ENCODE peak calls at places on chromosomes 3 and 15, in five cellular contexts. One of them, this sample, is unnamed.
A peak's percentile ranks its signal among the peaks of the same experiment; 100 is the strongest.

GRCh38 chr15:81015595-81016252 is 15.0 kb downstream of the TLNRD1 start:
- DNase-seq in breast epithelium: no peak
- DNase-seq in body of pancreas: no peak
- DNase-seq in uterus: no peak
- DNase-seq in brain microvascular endothelial cell: no peak
- DNase-seq in this sample: no peak

GRCh38 chr15:45161666-45162065 is 26.1 kb downstream of the SHF start:
- DNase-seq in uterus: no peak
- DNase-seq in body of pancreas: no peak
- DNase-seq in breast epithelium: no peak
- DNase-seq in brain microvascular endothelial cell: no peak
- DNase-seq in this sample: no peak

GRCh38 chr15:93467327-93467726 is 378.3 kb upstream of the RGMA start:
- DNase-seq in breast epithelium: no peak
- DNase-seq in body of pancreas: no peak
- DNase-seq in brain microvascular endothelial cell: no peak
- DNase-seq in uterus: peak; percentile 79
- DNase-seq in this sample: no peak

GRCh38 chr3:177824190-177824786 is 627.0 kb upstream of the TBL1XR1 start:
- DNase-seq in uterus: peak; percentile 79
- DNase-seq in brain microvascular endothelial cell: no peak
- DNase-seq in body of pancreas: peak; percentile 25
- DNase-seq in breast epithelium: no peak
- DNase-seq in this sample: peak; percentile 67

GRCh38 chr3:138173769-138174420 is 826 bp downstream of the DBR1 start:
- DNase-seq in breast epithelium: no peak
- DNase-seq in brain microvascular endothelial cell: no peak
- DNase-seq in body of pancreas: no peak
- DNase-seq in uterus: no peak
- DNase-seq in this sample: no peak

GRCh38 chr3:23810342-23811116 is 4.8 kb downstream of the UBE2E1 start:
- DNase-seq in body of pancreas: peak; percentile 52
- DNase-seq in uterus: peak; percentile 52
- DNase-seq in breast epithelium: peak; percentile 61
- DNase-seq in brain microvascular endothelial cell: no peak
- DNase-seq in this sample: peak; percentile 75

GRCh38 chr3:158330820-158331219 is 220.9 kb downstream of the RSRC1 start:
- DNase-seq in body of pancreas: no peak
- DNase-seq in brain microvascular endothelial cell: peak; percentile 24
- DNase-seq in uterus: no peak
- DNase-seq in breast epithelium: no peak
- DNase-seq in this sample: no peak

GRCh38 chr15:91970142-91970541 is 116.6 kb downstream of the SLCO3A1 start:
- DNase-seq in breast epithelium: no peak
- DNase-seq in body of pancreas: no peak
- DNase-seq in uterus: peak; percentile 65
- DNase-seq in brain microvascular endothelial cell: no peak
- DNase-seq in this sample: no peak

GRCh38 chr3:50192689-50193141 is 1.3 kb downstream of the GNAT1 start:
- DNase-seq in body of pancreas: peak; percentile 84
- DNase-seq in uterus: peak; percentile 72
- DNase-seq in brain microvascular endothelial cell: peak; percentile 48
- DNase-seq in breast epithelium: peak; percentile 79
- DNase-seq in this sample: peak; percentile 90

GRCh38 chr3:116440196-116440595 is 5.1 kb downstream of the LSAMP start:
- DNase-seq in brain microvascular endothelial cell: peak; percentile 76
- DNase-seq in body of pancreas: no peak
- DNase-seq in breast epithelium: no peak
- DNase-seq in uterus: no peak
- DNase-seq in this sample: no peak

GRCh38 chr3:14767706-14768105 is 51.1 kb upstream of the FGD5 start:
- DNase-seq in brain microvascular endothelial cell: no peak
- DNase-seq in body of pancreas: no peak
- DNase-seq in breast epithelium: no peak
- DNase-seq in uterus: no peak
- DNase-seq in this sample: no peak

GRCh38 chr3:47636921-47637320 is 58.3 kb upstream of the CSPG5 start:
- DNase-seq in uterus: no peak
- DNase-seq in body of pancreas: no peak
- DNase-seq in breast epithelium: no peak
- DNase-seq in brain microvascular endothelial cell: no peak
- DNase-seq in this sample: no peak

GRCh38 chr15:101652783-101653430 is 726 bp upstream of the TM2D3 start:
- DNase-seq in brain microvascular endothelial cell: peak; percentile 42
- DNase-seq in body of pancreas: peak; percentile 22
- DNase-seq in breast epithelium: no peak
- DNase-seq in uterus: peak; percentile 21
- DNase-seq in this sample: no peak

GRCh38 chr3:115692887-115693524 is 69.7 kb downstream of the GAP43 start:
- DNase-seq in breast epithelium: peak; percentile 62
- DNase-seq in brain microvascular endothelial cell: peak; percentile 80
- DNase-seq in uterus: peak; percentile 65
- DNase-seq in body of pancreas: peak; percentile 77
- DNase-seq in this sample: peak; percentile 85

GRCh38 chr15:75203017-75203907 is 1.6 kb downstream of the C15orf39 start:
- DNase-seq in body of pancreas: no peak
- DNase-seq in breast epithelium: no peak
- DNase-seq in brain microvascular endothelial cell: peak; percentile 12
- DNase-seq in uterus: peak; percentile 31
- DNase-seq in this sample: no peak

GRCh38 chr15:75200765-75201608 is 695 bp upstream of the C15orf39 start:
- DNase-seq in brain microvascular endothelial cell: peak; percentile 13
- DNase-seq in breast epithelium: peak; percentile 76
- DNase-seq in uterus: peak; percentile 34
- DNase-seq in body of pancreas: peak; percentile 87
- DNase-seq in this sample: peak; percentile 89

GRCh38 chr15:75203908-75204263 is 2.2 kb downstream of the C15orf39 start:
- DNase-seq in uterus: no peak
- DNase-seq in body of pancreas: no peak
- DNase-seq in brain microvascular endothelial cell: no peak
- DNase-seq in breast epithelium: no peak
- DNase-seq in this sample: no peak

GRCh38 chr15:75201609-75202250 is at the start of gene C15orf39:
- DNase-seq in body of pancreas: peak; percentile 74
- DNase-seq in brain microvascular endothelial cell: peak; percentile 27
- DNase-seq in uterus: peak; percentile 79
- DNase-seq in breast epithelium: peak; percentile 63
- DNase-seq in this sample: peak; percentile 68

GRCh38 chr15:75202251-75203016 is 752 bp downstream of the C15orf39 start:
- DNase-seq in brain microvascular endothelial cell: peak; percentile 48
- DNase-seq in breast epithelium: peak; percentile 66
- DNase-seq in body of pancreas: peak; percentile 79
- DNase-seq in uterus: peak; percentile 70
- DNase-seq in this sample: peak; percentile 95
- TF ChIP-seq CTCF in brain microvascular endothelial cell: peak; percentile 3
- TF ChIP-seq CTCF in breast epithelium: peak; percentile 8
- TF ChIP-seq CTCF in body of pancreas: no peak
- TF ChIP-seq CTCF in uterus: no peak
- TF ChIP-seq CTCF in this sample: no peak

DNA sequence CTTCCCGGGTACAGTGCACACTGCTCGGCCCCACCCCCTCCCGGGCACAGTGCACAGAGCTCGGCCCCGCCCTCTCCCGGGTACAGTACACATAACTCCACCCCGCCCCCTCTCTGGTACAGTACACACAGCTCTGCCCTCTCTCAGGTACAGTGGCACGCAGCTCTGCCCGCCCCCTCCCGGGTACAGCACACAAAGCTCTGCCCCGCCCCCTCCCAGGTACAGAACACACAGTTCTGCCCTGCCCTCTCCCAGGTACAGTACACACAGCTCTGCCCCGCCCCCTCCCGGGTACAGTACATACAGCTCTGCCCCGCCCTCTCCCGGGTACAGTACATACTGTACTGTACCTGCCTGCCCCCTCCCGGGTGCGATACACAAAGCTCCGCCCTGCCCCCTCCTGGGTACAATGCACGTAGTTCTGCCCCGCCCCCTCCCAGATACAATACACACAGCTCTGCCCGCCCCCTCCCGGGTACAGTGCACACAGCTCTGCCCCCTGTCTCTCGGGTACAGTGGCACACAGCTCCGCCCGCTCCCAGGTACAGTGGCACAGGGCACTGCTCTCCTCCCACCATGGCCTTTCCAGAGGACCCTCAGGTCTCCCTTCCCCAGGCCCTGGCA is 16.4 kb upstream of the PRR20G start:
- DNase-seq in breast epithelium: no peak
- DNase-seq in body of pancreas: peak; percentile 78
- DNase-seq in uterus: no peak
- DNase-seq in brain microvascular endothelial cell: no peak
- DNase-seq in this sample: peak; percentile 90
- H3K4me3 ChIP-seq in breast epithelium: peak overlapping the region; percentile 44
- H3K4me3 ChIP-seq in body of pancreas: no peak overlapping the region
- H3K4me3 ChIP-seq in uterus: no peak overlapping the region
- H3K4me3 ChIP-seq in brain microvascular endothelial cell: no peak overlapping the region
- H3K4me3 ChIP-seq in this sample: no peak overlapping the region

DNA sequence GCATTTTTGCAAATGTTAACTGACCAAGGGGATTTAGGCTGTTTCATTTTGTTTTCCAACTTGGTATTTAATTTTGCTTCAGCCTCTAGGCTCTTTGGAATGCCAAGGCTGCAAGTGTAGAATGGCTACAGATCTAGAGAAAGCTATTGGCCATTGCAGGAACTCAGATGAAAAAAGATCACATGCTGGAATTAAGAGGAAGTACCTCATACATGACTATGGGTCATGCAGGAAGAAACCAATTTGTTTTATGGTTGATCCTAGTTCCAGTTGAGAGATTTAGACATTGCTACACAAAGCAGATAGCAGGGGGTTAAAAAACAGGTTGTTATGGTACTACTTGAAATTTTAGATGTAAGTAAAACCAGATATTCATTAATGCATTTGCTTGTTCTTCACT is 12.7 kb upstream of the CLDN16 start:
- DNase-seq in uterus: no peak
- DNase-seq in body of pancreas: no peak
- DNase-seq in brain microvascular endothelial cell: no peak
- DNase-seq in breast epithelium: no peak
- DNase-seq in this sample: no peak
- H3K27ac ChIP-seq in uterus: no peak overlapping the region
- H3K27ac ChIP-seq in body of pancreas: no peak overlapping the region
- H3K27ac ChIP-seq in brain microvascular endothelial cell: no peak overlapping the region
- H3K27ac ChIP-seq in breast epithelium: no peak overlapping the region
- H3K27ac ChIP-seq in this sample: no peak overlapping the region

GRCh38 chr3:53856964-53857363 is 10.6 kb downstream of the IL17RB start:
- DNase-seq in breast epithelium: no peak
- DNase-seq in uterus: no peak
- DNase-seq in body of pancreas: no peak
- DNase-seq in brain microvascular endothelial cell: no peak
- DNase-seq in this sample: no peak

GRCh38 chr3:53862241-53862640 is 15.9 kb downstream of the IL17RB start:
- DNase-seq in body of pancreas: no peak
- DNase-seq in brain microvascular endothelial cell: no peak
- DNase-seq in breast epithelium: no peak
- DNase-seq in uterus: no peak
- DNase-seq in this sample: no peak

GRCh38 chr3:53859178-53859577 is 12.8 kb downstream of the IL17RB start:
- DNase-seq in body of pancreas: no peak
- DNase-seq in brain microvascular endothelial cell: no peak
- DNase-seq in breast epithelium: no peak
- DNase-seq in uterus: no peak
- DNase-seq in this sample: no peak

GRCh38 chr3:53860196-53860595 is 13.8 kb downstream of the IL17RB start:
- DNase-seq in brain microvascular endothelial cell: no peak
- DNase-seq in body of pancreas: no peak
- DNase-seq in breast epithelium: no peak
- DNase-seq in uterus: no peak
- DNase-seq in this sample: no peak

GRCh38 chr3:53858096-53858741 is 11.9 kb downstream of the IL17RB start:
- DNase-seq in body of pancreas: no peak
- DNase-seq in breast epithelium: no peak
- DNase-seq in brain microvascular endothelial cell: no peak
- DNase-seq in uterus: no peak
- DNase-seq in this sample: no peak
- TF ChIP-seq CTCF in body of pancreas: no peak
- TF ChIP-seq CTCF in breast epithelium: no peak
- TF ChIP-seq CTCF in brain microvascular endothelial cell: peak; percentile 16
- TF ChIP-seq CTCF in uterus: no peak
- TF ChIP-seq CTCF in this sample: no peak

GRCh38 chr3:107661447-107662108 is 138.8 kb downstream of the BBX start:
- DNase-seq in uterus: no peak
- DNase-seq in brain microvascular endothelial cell: no peak
- DNase-seq in body of pancreas: no peak
- DNase-seq in breast epithelium: no peak
- DNase-seq in this sample: no peak

GRCh38 chr3:107660316-107660976 is 137.7 kb downstream of the BBX start:
- DNase-seq in brain microvascular endothelial cell: no peak
- DNase-seq in breast epithelium: no peak
- DNase-seq in body of pancreas: no peak
- DNase-seq in uterus: no peak
- DNase-seq in this sample: no peak

GRCh38 chr3:107663266-107663665 is 140.5 kb downstream of the BBX start:
- DNase-seq in uterus: no peak
- DNase-seq in body of pancreas: no peak
- DNase-seq in breast epithelium: no peak
- DNase-seq in brain microvascular endothelial cell: no peak
- DNase-seq in this sample: no peak

GRCh38 chr3:107662586-107662985 is 139.8 kb downstream of the BBX start:
- DNase-seq in body of pancreas: no peak
- DNase-seq in brain microvascular endothelial cell: no peak
- DNase-seq in breast epithelium: no peak
- DNase-seq in uterus: no peak
- DNase-seq in this sample: no peak

GRCh38 chr3:107662109-107662477 is 139.3 kb downstream of the BBX start:
- DNase-seq in breast epithelium: no peak
- DNase-seq in body of pancreas: no peak
- DNase-seq in brain microvascular endothelial cell: peak; percentile 59
- DNase-seq in uterus: peak; percentile 34
- DNase-seq in this sample: no peak
- H3K4me3 ChIP-seq in breast epithelium: no peak overlapping the region
- H3K4me3 ChIP-seq in body of pancreas: no peak overlapping the region
- H3K4me3 ChIP-seq in brain microvascular endothelial cell: peak overlapping the region; percentile 15
- H3K4me3 ChIP-seq in uterus: no peak overlapping the region
- H3K4me3 ChIP-seq in this sample: no peak overlapping the region

DNA sequence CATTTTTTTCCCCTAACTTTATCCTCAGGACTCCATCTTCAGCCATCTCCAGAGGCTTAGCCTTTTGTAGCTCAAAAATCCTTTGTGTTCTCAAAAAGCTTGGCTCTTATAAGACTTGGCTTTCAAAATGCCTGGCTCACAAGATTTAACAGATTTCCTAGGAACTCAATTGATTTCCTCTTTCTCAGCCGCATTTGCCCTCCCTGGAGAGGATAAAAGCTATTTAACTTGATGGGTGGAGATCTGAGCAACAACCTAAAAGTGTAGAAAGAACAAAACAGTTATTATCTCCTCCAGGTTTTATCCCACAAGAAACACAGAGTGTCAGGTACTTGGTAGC is 28.5 kb downstream of the SUCNR1 start:
- DNase-seq in brain microvascular endothelial cell: no peak
- DNase-seq in uterus: no peak
- DNase-seq in breast epithelium: no peak
- DNase-seq in body of pancreas: no peak
- DNase-seq in this sample: no peak
- H3K27ac ChIP-seq in brain microvascular endothelial cell: no peak overlapping the region
- H3K27ac ChIP-seq in uterus: no peak overlapping the region
- H3K27ac ChIP-seq in breast epithelium: no peak overlapping the region
- H3K27ac ChIP-seq in body of pancreas: no peak overlapping the region
- H3K27ac ChIP-seq in this sample: no peak overlapping the region

GRCh38 chr3:147760998-147761397 is 351.8 kb downstream of the ZIC1 start:
- DNase-seq in breast epithelium: no peak
- DNase-seq in brain microvascular endothelial cell: no peak
- DNase-seq in body of pancreas: no peak
- DNase-seq in uterus: no peak
- DNase-seq in this sample: no peak
- TF ChIP-seq CTCF in breast epithelium: no peak
- TF ChIP-seq CTCF in brain microvascular endothelial cell: no peak
- TF ChIP-seq CTCF in body of pancreas: no peak
- TF ChIP-seq CTCF in uterus: no peak
- TF ChIP-seq CTCF in this sample: no peak